ENCODE peak calls at places on chromosomes 11 and 22, in eight cellular contexts. One of them, this sample, is unnamed.

GRCh38 chr11:47714554-47715081 is 551 bp downstream of the AGBL2 start:
- DNase-seq in CD4-positive, CD25-positive, alpha-beta regulatory T cell: no peak
- DNase-seq in mucosa of descending colon: peak; percentile 25
- DNase-seq in psoas muscle: no peak
- DNase-seq in H1: no peak
- DNase-seq in Peyer's patch: peak; percentile 62
- DNase-seq in hepatocyte: peak; percentile 8
- DNase-seq in cardiac muscle cell: peak; percentile 4
- DNase-seq in this sample: peak; percentile 44

GRCh38 chr11:92740251-92740650 is 229.2 kb upstream of the MTNR1B start:
- DNase-seq in Peyer's patch: no peak
- DNase-seq in cardiac muscle cell: no peak
- DNase-seq in mucosa of descending colon: no peak
- DNase-seq in H1: no peak
- DNase-seq in hepatocyte: no peak
- DNase-seq in CD4-positive, CD25-positive, alpha-beta regulatory T cell: no peak
- DNase-seq in psoas muscle: no peak
- DNase-seq in this sample: no peak

GRCh38 chr11:33622231-33622630 is 78.4 kb downstream of the C11orf91 start:
- DNase-seq in H1: no peak
- DNase-seq in psoas muscle: no peak
- DNase-seq in mucosa of descending colon: no peak
- DNase-seq in Peyer's patch: no peak
- DNase-seq in CD4-positive, CD25-positive, alpha-beta regulatory T cell: no peak
- DNase-seq in cardiac muscle cell: no peak
- DNase-seq in hepatocyte: no peak
- DNase-seq in this sample: no peak

GRCh38 chr22:27525711-27526110 is 275.8 kb downstream of the MN1 start:
- DNase-seq in mucosa of descending colon: no peak
- DNase-seq in psoas muscle: no peak
- DNase-seq in CD4-positive, CD25-positive, alpha-beta regulatory T cell: no peak
- DNase-seq in H1: no peak
- DNase-seq in cardiac muscle cell: no peak
- DNase-seq in Peyer's patch: no peak
- DNase-seq in hepatocyte: no peak
- DNase-seq in this sample: no peak

GRCh38 chr11:47464479-47464878 is 15.5 kb upstream of the RAPSN start:
- DNase-seq in CD4-positive, CD25-positive, alpha-beta regulatory T cell: no peak
- DNase-seq in mucosa of descending colon: no peak
- DNase-seq in H1: no peak
- DNase-seq in cardiac muscle cell: no peak
- DNase-seq in Peyer's patch: no peak
- DNase-seq in hepatocyte: no peak
- DNase-seq in psoas muscle: no peak
- DNase-seq in this sample: no peak

GRCh38 chr22:17655289-17655688 is 16.7 kb downstream of the BCL2L13 start:
- DNase-seq in mucosa of descending colon: no peak
- DNase-seq in psoas muscle: no peak
- DNase-seq in hepatocyte: no peak
- DNase-seq in CD4-positive, CD25-positive, alpha-beta regulatory T cell: no peak
- DNase-seq in H1: no peak
- DNase-seq in Peyer's patch: no peak
- DNase-seq in cardiac muscle cell: no peak
- DNase-seq in this sample: no peak

GRCh38 chr11:19664896-19665548 is 47.6 kb upstream of the NAV2 start:
- DNase-seq in CD4-positive, CD25-positive, alpha-beta regulatory T cell: no peak
- DNase-seq in cardiac muscle cell: no peak
- DNase-seq in hepatocyte: no peak
- DNase-seq in Peyer's patch: no peak
- DNase-seq in mucosa of descending colon: no peak
- DNase-seq in H1: no peak
- DNase-seq in psoas muscle: no peak
- DNase-seq in this sample: no peak

GRCh38 chr11:68432874-68433273 is 27.7 kb upstream of the PPP6R3 start:
- DNase-seq in CD4-positive, CD25-positive, alpha-beta regulatory T cell: no peak
- DNase-seq in H1: no peak
- DNase-seq in hepatocyte: no peak
- DNase-seq in cardiac muscle cell: peak; percentile 68
- DNase-seq in mucosa of descending colon: no peak
- DNase-seq in Peyer's patch: no peak
- DNase-seq in psoas muscle: no peak
- DNase-seq in this sample: no peak

GRCh38 chr11:6570691-6571427 is 32.6 kb downstream of the RRP8 start:
- DNase-seq in cardiac muscle cell: no peak
- DNase-seq in psoas muscle: peak; percentile 90
- DNase-seq in CD4-positive, CD25-positive, alpha-beta regulatory T cell: no peak
- DNase-seq in Peyer's patch: no peak
- DNase-seq in H1: no peak
- DNase-seq in hepatocyte: no peak
- DNase-seq in mucosa of descending colon: no peak
- DNase-seq in this sample: no peak

GRCh38 chr11:118283756-118284350 is 19.8 kb upstream of the MPZL2 start:
- DNase-seq in H1: no peak
- DNase-seq in cardiac muscle cell: no peak
- DNase-seq in psoas muscle: no peak
- DNase-seq in mucosa of descending colon: no peak
- DNase-seq in CD4-positive, CD25-positive, alpha-beta regulatory T cell: no peak
- DNase-seq in Peyer's patch: no peak
- DNase-seq in hepatocyte: no peak
- DNase-seq in this sample: no peak

GRCh38 chr11:1073261-1073724 is 1.4 kb upstream of the MUC2 start:
- DNase-seq in Peyer's patch: peak; percentile 86
- DNase-seq in H1: no peak
- DNase-seq in CD4-positive, CD25-positive, alpha-beta regulatory T cell: no peak
- DNase-seq in mucosa of descending colon: peak; percentile 85
- DNase-seq in psoas muscle: peak; percentile 76
- DNase-seq in hepatocyte: peak; percentile 61
- DNase-seq in cardiac muscle cell: no peak
- DNase-seq in this sample: peak; percentile 86

GRCh38 chr11:64553554-64554201 is 37.3 kb upstream of the SLC22A12 start:
- DNase-seq in psoas muscle: peak; percentile 81
- DNase-seq in cardiac muscle cell: peak; percentile 68
- DNase-seq in Peyer's patch: peak; percentile 71
- DNase-seq in CD4-positive, CD25-positive, alpha-beta regulatory T cell: peak; percentile 16
- DNase-seq in mucosa of descending colon: peak; percentile 81
- DNase-seq in H1: no peak
- DNase-seq in hepatocyte: peak; percentile 72
- DNase-seq in this sample: peak; percentile 66

GRCh38 chr11:118180300-118180703 is 3.9 kb upstream of the SCN2B start:
- DNase-seq in Peyer's patch: no peak
- DNase-seq in H1: no peak
- DNase-seq in mucosa of descending colon: peak; percentile 33
- DNase-seq in psoas muscle: peak; percentile 79
- DNase-seq in hepatocyte: peak; percentile 61
- DNase-seq in cardiac muscle cell: peak; percentile 81
- DNase-seq in CD4-positive, CD25-positive, alpha-beta regulatory T cell: no peak
- DNase-seq in this sample: no peak

GRCh38 chr11:130179396-130180306 is 20.1 kb downstream of the ST14 start:
- DNase-seq in psoas muscle: no peak
- DNase-seq in mucosa of descending colon: peak; percentile 62
- DNase-seq in Peyer's patch: peak; percentile 83
- DNase-seq in cardiac muscle cell: no peak
- DNase-seq in hepatocyte: peak; percentile 63
- DNase-seq in CD4-positive, CD25-positive, alpha-beta regulatory T cell: no peak
- DNase-seq in H1: no peak
- DNase-seq in this sample: peak; percentile 70

GRCh38 chr22:44668190-44668885 is 33.7 kb upstream of the PRR5 start:
- DNase-seq in CD4-positive, CD25-positive, alpha-beta regulatory T cell: peak; percentile 70
- DNase-seq in mucosa of descending colon: no peak
- DNase-seq in cardiac muscle cell: peak; percentile 68
- DNase-seq in psoas muscle: peak; percentile 53
- DNase-seq in hepatocyte: peak; percentile 69
- DNase-seq in Peyer's patch: no peak
- DNase-seq in H1: no peak
- DNase-seq in this sample: no peak

GRCh38 chr11:86459682-86460460 is 85.2 kb downstream of the CCDC81 start:
- DNase-seq in mucosa of descending colon: no peak
- DNase-seq in H1: peak; percentile 29
- DNase-seq in CD4-positive, CD25-positive, alpha-beta regulatory T cell: no peak
- DNase-seq in psoas muscle: no peak
- DNase-seq in Peyer's patch: no peak
- DNase-seq in hepatocyte: peak; percentile 39
- DNase-seq in cardiac muscle cell: no peak
- DNase-seq in this sample: no peak

GRCh38 chr11:134761926-134762247 is 349.8 kb upstream of the B3GAT1 start:
- DNase-seq in H1: no peak
- DNase-seq in CD4-positive, CD25-positive, alpha-beta regulatory T cell: no peak
- DNase-seq in cardiac muscle cell: no peak
- DNase-seq in mucosa of descending colon: no peak
- DNase-seq in hepatocyte: no peak
- DNase-seq in psoas muscle: no peak
- DNase-seq in Peyer's patch: no peak
- DNase-seq in this sample: no peak

DNA sequence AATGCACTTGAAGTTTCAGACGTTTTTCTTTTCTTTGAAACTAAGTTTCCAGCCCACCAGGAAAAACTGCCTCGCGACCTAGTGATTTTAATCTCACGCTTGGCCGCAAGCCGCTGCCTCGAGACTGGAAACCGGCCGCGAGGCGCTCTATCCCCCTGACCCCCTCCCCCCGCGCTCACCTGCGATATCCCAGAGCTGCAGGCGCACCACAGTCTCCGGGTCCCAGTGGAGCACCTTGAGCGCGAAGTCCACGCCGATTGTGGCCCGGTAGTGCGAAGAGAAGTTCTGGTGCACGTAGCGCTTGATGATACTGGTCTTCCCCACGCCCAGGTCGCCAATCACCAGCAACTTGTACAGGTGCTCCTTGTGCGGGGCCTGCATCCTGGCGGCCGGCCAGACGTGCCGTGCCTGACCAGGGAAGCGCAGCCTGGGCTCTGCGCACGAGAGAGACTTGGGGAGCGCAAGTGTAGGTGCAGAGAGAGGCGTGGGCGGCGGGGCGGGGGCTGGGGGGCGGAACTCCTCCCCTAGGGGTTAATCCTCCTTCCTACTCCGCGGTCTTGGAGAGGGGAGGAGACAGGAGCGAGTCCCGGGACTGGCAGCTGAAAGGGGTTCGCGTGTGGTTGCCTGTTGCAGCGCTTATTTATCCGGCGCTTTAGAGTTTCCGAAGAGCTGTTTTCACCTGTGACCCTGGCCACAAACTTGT is at the start of gene RAB38:
- DNase-seq in mucosa of descending colon: peak; percentile 50
- DNase-seq in hepatocyte: peak; percentile 78
- DNase-seq in H1: peak; percentile 38
- DNase-seq in CD4-positive, CD25-positive, alpha-beta regulatory T cell: no peak
- DNase-seq in Peyer's patch: peak; percentile 81
- DNase-seq in cardiac muscle cell: peak; percentile 65
- DNase-seq in psoas muscle: peak; percentile 60
- DNase-seq in this sample: peak; percentile 56
- H3K4me1 ChIP-seq in mucosa of descending colon: no peaks in the 10 kb centered on the region
- H3K4me1 ChIP-seq in hepatocyte: peaks cover 19% of the 10 kb centered on the region
- H3K4me1 ChIP-seq in H1: peaks cover 2% of the 10 kb centered on the region
- H3K4me1 ChIP-seq in CD4-positive, CD25-positive, alpha-beta regulatory T cell: peaks cover 6% of the 10 kb centered on the region
- H3K4me1 ChIP-seq in Peyer's patch: peaks cover 7% of the 10 kb centered on the region
- H3K4me1 ChIP-seq in cardiac muscle cell: peaks cover 13% of the 10 kb centered on the region
- H3K4me1 ChIP-seq in psoas muscle: no peaks in the 10 kb centered on the region
- H3K4me1 ChIP-seq in this sample: no peaks in the 10 kb centered on the region

GRCh38 chr11:114138411-114138810 is 78.9 kb downstream of the ZBTB16 start:
- DNase-seq in CD4-positive, CD25-positive, alpha-beta regulatory T cell: no peak
- DNase-seq in hepatocyte: no peak
- DNase-seq in H1: no peak
- DNase-seq in psoas muscle: no peak
- DNase-seq in mucosa of descending colon: no peak
- DNase-seq in Peyer's patch: no peak
- DNase-seq in cardiac muscle cell: no peak
- DNase-seq in this sample: no peak
- H3K4me1 ChIP-seq in CD4-positive, CD25-positive, alpha-beta regulatory T cell: peaks cover 9% of the 10 kb centered on the region
- H3K4me1 ChIP-seq in hepatocyte: peaks cover 59% of the 10 kb centered on the region
- H3K4me1 ChIP-seq in H1: no peaks in the 10 kb centered on the region
- H3K4me1 ChIP-seq in psoas muscle: peaks cover 97% of the 10 kb centered on the region
- H3K4me1 ChIP-seq in mucosa of descending colon: peaks cover 35% of the 10 kb centered on the region
- H3K4me1 ChIP-seq in Peyer's patch: peaks cover 11% of the 10 kb centered on the region
- H3K4me1 ChIP-seq in cardiac muscle cell: no peaks in the 10 kb centered on the region
- H3K4me1 ChIP-seq in this sample: peaks cover 3% of the 10 kb centered on the region

GRCh38 chr11:31808268-31808667 is 2.9 kb downstream of the PAX6 start:
- DNase-seq in CD4-positive, CD25-positive, alpha-beta regulatory T cell: no peak
- DNase-seq in hepatocyte: no peak
- DNase-seq in cardiac muscle cell: no peak
- DNase-seq in H1: no peak
- DNase-seq in mucosa of descending colon: no peak
- DNase-seq in Peyer's patch: no peak
- DNase-seq in psoas muscle: no peak
- DNase-seq in this sample: no peak
- H3K4me1 ChIP-seq in CD4-positive, CD25-positive, alpha-beta regulatory T cell: peaks cover 61% of the 10 kb centered on the region
- H3K4me1 ChIP-seq in hepatocyte: peaks cover 38% of the 10 kb centered on the region
- H3K4me1 ChIP-seq in cardiac muscle cell: peaks cover 12% of the 10 kb centered on the region
- H3K4me1 ChIP-seq in H1: peaks cover 33% of the 10 kb centered on the region
- H3K4me1 ChIP-seq in mucosa of descending colon: peaks cover 43% of the 10 kb centered on the region
- H3K4me1 ChIP-seq in Peyer's patch: peaks cover 26% of the 10 kb centered on the region
- H3K4me1 ChIP-seq in psoas muscle: peaks cover 50% of the 10 kb centered on the region
- H3K4me1 ChIP-seq in this sample: peaks cover 36% of the 10 kb centered on the region

GRCh38 chr22:42179616-42180015 is 49.0 kb upstream of the CYP2D6 start:
- DNase-seq in H1: no peak
- DNase-seq in CD4-positive, CD25-positive, alpha-beta regulatory T cell: no peak
- DNase-seq in Peyer's patch: no peak
- DNase-seq in mucosa of descending colon: no peak
- DNase-seq in cardiac muscle cell: no peak
- DNase-seq in psoas muscle: no peak
- DNase-seq in hepatocyte: no peak
- DNase-seq in this sample: no peak

GRCh38 chr22:42180349-42180842 is 49.8 kb upstream of the CYP2D6 start:
- DNase-seq in psoas muscle: no peak
- DNase-seq in hepatocyte: peak; percentile 66
- DNase-seq in Peyer's patch: no peak
- DNase-seq in mucosa of descending colon: no peak
- DNase-seq in cardiac muscle cell: no peak
- DNase-seq in H1: no peak
- DNase-seq in CD4-positive, CD25-positive, alpha-beta regulatory T cell: peak; percentile 48
- DNase-seq in this sample: no peak

GRCh38 chr22:42176271-42176670 is 45.7 kb upstream of the CYP2D6 start:
- DNase-seq in H1: no peak
- DNase-seq in cardiac muscle cell: no peak
- DNase-seq in psoas muscle: no peak
- DNase-seq in Peyer's patch: no peak
- DNase-seq in CD4-positive, CD25-positive, alpha-beta regulatory T cell: no peak
- DNase-seq in mucosa of descending colon: no peak
- DNase-seq in hepatocyte: peak; percentile 40
- DNase-seq in this sample: no peak

GRCh38 chr22:42177891-42178336 is 47.3 kb upstream of the CYP2D6 start:
- DNase-seq in mucosa of descending colon: peak; percentile 42
- DNase-seq in CD4-positive, CD25-positive, alpha-beta regulatory T cell: no peak
- DNase-seq in Peyer's patch: no peak
- DNase-seq in cardiac muscle cell: no peak
- DNase-seq in psoas muscle: no peak
- DNase-seq in hepatocyte: peak; percentile 44
- DNase-seq in H1: no peak
- DNase-seq in this sample: peak; percentile 55

DNA sequence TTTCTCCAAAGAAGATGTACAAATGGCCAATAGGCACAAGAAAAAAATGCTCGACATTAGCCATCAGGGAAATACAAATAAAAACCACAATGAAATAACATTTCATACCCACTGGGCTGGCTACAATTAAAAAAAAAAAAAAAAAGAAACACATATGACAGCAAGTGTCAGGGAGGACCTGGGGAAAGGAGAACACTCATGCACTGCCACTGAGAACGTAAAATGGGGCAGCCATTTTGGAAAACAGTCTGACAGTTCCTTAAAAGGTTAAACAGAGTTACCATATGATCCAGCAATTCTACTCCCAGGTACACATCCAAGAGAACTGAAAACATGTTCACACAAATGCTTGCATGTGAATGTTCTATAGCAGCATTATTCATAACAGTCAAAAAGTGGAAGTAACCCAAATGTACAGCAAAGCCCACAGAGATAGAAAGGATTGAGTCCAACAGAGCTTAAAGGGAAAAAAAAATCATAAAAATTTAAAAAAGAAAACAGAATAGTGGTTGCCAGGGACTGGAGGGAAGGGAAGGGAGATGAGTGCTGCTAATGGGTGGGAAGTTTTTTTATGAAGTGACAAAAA is 48.4 kb upstream of the CYP2D6 start:
- DNase-seq in Peyer's patch: no peak
- DNase-seq in psoas muscle: no peak
- DNase-seq in mucosa of descending colon: no peak
- DNase-seq in hepatocyte: no peak
- DNase-seq in H1: no peak
- DNase-seq in CD4-positive, CD25-positive, alpha-beta regulatory T cell: no peak
- DNase-seq in cardiac muscle cell: no peak
- DNase-seq in this sample: no peak
- H3K4me1 ChIP-seq in Peyer's patch: peaks cover 25% of the 10 kb centered on the region
- H3K4me1 ChIP-seq in psoas muscle: peaks cover 3% of the 10 kb centered on the region
- H3K4me1 ChIP-seq in mucosa of descending colon: peaks cover 31% of the 10 kb centered on the region
- H3K4me1 ChIP-seq in hepatocyte: peaks cover 23% of the 10 kb centered on the region
- H3K4me1 ChIP-seq in H1: no peaks in the 10 kb centered on the region
- H3K4me1 ChIP-seq in CD4-positive, CD25-positive, alpha-beta regulatory T cell: peaks cover 61% of the 10 kb centered on the region
- H3K4me1 ChIP-seq in cardiac muscle cell: no peaks in the 10 kb centered on the region
- H3K4me1 ChIP-seq in this sample: peaks cover under 1% of the 10 kb centered on the region